ENCODE peak calls at places on chromosomes 7 and 10, in nine cellular contexts. K, D, E, B, S, T, P, U and M are unnamed samples.

GRCh38 chr7:117338020-117338419 is 15.2 kb upstream of the WNT2 start:
- DNase-seq in B (peak), U (no peak), P (no peak), D (no peak), E (peak), S (no peak), K (no peak), T (no peak), M (no peak)

GRCh38 chr7:129644634-129645230 is 33.2 kb downstream of the NRF1 start:
- DNase-seq in B (peak), T (peak), S (peak), E (peak), D (no peak), P (no peak), K (no peak), U (no peak), M (no peak)

GRCh38 chr7:91250706-91251105 is 13.5 kb upstream of the FZD1 start:
- DNase-seq in P (no peak), T (no peak), S (no peak), B (no peak), D (no peak), U (no peak), E (no peak), K (no peak), M (no peak)

GRCh38 chr10:49082767-49083166 is 32.6 kb downstream of the VSTM4 start:
- DNase-seq in S (no peak), B (no peak), E (no peak), K (no peak), T (no peak), P (no peak), U (no peak), D (no peak), M (no peak)

GRCh38 chr7:140209866-140210609 is 33.3 kb upstream of the KDM7A start:
- DNase-seq in P (no peak), D (peak), U (peak), B (no peak), T (no peak), K (peak), E (no peak), S (no peak), M (no peak)

GRCh38 chr7:16347461-16348192 is 73.7 kb downstream of the CRPPA start:
- DNase-seq in B (peak), D (no peak), K (no peak), E (peak), T (no peak), S (no peak), P (no peak), U (no peak), M (no peak)

GRCh38 chr10:110993024-110993693 is 73.8 kb downstream of the SHOC2 start:
- DNase-seq in T (peak), P (peak), B (peak), S (no peak), K (peak), D (no peak), U (peak), E (peak), M (no peak)

GRCh38 chr10:127467793-127468192 is 81.3 kb upstream of the NPS start:
- DNase-seq in U (no peak), P (no peak), S (no peak), T (no peak), E (no peak), K (no peak), D (no peak), B (no peak), M (no peak)

GRCh38 chr10:100103581-100103980 is 21.9 kb upstream of the CPN1 start:
- DNase-seq in E (no peak), B (peak), U (no peak), P (no peak), K (no peak), T (no peak), S (no peak), D (no peak), M (no peak)

GRCh38 chr10:77513783-77514331 is 123.8 kb downstream of the KCNMA1 start:
- DNase-seq in E (peak), P (no peak), S (no peak), D (peak), U (no peak), T (peak), K (no peak), B (peak), M (no peak)

GRCh38 chr7:157358041-157358752 is 21.4 kb downstream of the DNAJB6 start:
- DNase-seq in U (no peak), B (no peak), D (no peak), T (no peak), E (no peak), S (no peak), K (no peak), P (no peak), M (no peak)

GRCh38 chr7:122488241-122488640 is 183.7 kb upstream of the FEZF1 start:
- DNase-seq in P (no peak), S (no peak), B (no peak), U (no peak), K (no peak), E (no peak), D (no peak), T (no peak), M (no peak)

GRCh38 chr7:106476751-106477150 is 184.2 kb downstream of the CCDC71L start:
- DNase-seq in D (no peak), T (no peak), E (no peak), U (no peak), S (no peak), K (no peak), P (no peak), B (peak), M (no peak)

GRCh38 chr10:24184455-24184854 is 24.5 kb upstream of the KIAA1217 start:
- DNase-seq in B (no peak), U (no peak), T (no peak), D (no peak), P (no peak), S (no peak), E (no peak), K (no peak), M (no peak)

GRCh38 chr10:84933402-84933801 is 605.0 kb downstream of the CCSER2 start:
- DNase-seq in U (no peak), K (no peak), S (no peak), T (no peak), E (no peak), B (no peak), P (no peak), D (no peak), M (no peak)

GRCh38 chr10:122999347-122999746 is 9.2 kb downstream of the IKZF5 start:
- DNase-seq in D (no peak), P (no peak), E (no peak), S (no peak), U (no peak), T (no peak), K (no peak), B (peak), M (no peak)

GRCh38 chr10:62687230-62687748 is 117.2 kb upstream of the ADO start:
- DNase-seq in B (peak), D (no peak), E (peak), K (no peak), S (no peak), U (no peak), T (no peak), P (no peak), M (no peak)

GRCh38 chr7:157897686-157898085 is 560.9 kb downstream of the DNAJB6 start:
- DNase-seq in U (no peak), D (no peak), S (no peak), E (no peak), P (no peak), B (no peak), K (no peak), T (no peak), M (no peak)

GRCh38 chr7:36084485-36085091 is 68.5 kb upstream of the EEPD1 start:
- DNase-seq in D (no peak), E (peak), K (no peak), S (peak), T (no peak), B (peak), U (no peak), P (peak), M (peak)

GRCh38 chr10:47095211-47095610 is 184.0 kb downstream of the PTPN20 start:
- DNase-seq in B (no peak), S (no peak), U (no peak), K (no peak), D (no peak), T (no peak), P (no peak), E (no peak), M (no peak)

GRCh38 chr7:107138696-107139420 is 29.9 kb upstream of the HBP1 start:
- DNase-seq in B (peak), E (no peak), K (no peak), P (no peak), D (no peak), T (peak), S (no peak), U (no peak), M (no peak)

GRCh38 chr10:128569546-128569945 is 443.3 kb upstream of the MKI67 start:
- DNase-seq in K (no peak), U (no peak), D (no peak), S (no peak), B (no peak), T (no peak), E (no peak), P (no peak), M (no peak)

GRCh38 chr10:98879486-98879885 is 356.2 kb downstream of the HPSE2 start:
- DNase-seq in P (no peak), D (no peak), K (no peak), U (no peak), E (peak), T (no peak), S (no peak), B (peak), M (no peak)

GRCh38 chr7:70619130-70619529 is 512.8 kb upstream of the GALNT17 start:
- DNase-seq in B (no peak), U (no peak), E (no peak), S (no peak), D (no peak), T (no peak), K (no peak), P (no peak), M (no peak)

GRCh38 chr10:86960003-86960862 is 1.8 kb downstream of the SNCG start:
- DNase-seq in U (no peak), S (peak), P (no peak), T (no peak), B (peak), K (no peak), E (peak), D (peak), M (no peak)

GRCh38 chr10:102402512-102402896 is 7.0 kb downstream of the NFKB2 start:
- DNase-seq in S (no peak), E (no peak), B (no peak), T (no peak), D (no peak), P (no peak), U (no peak), K (no peak), M (no peak)

GRCh38 chr7:128003787-128004186 is 27.4 kb downstream of the LRRC4 start:
- DNase-seq in K (no peak), B (no peak), U (no peak), D (no peak), E (no peak), T (no peak), S (no peak), P (no peak), M (no peak)

GRCh38 chr10:118990326-118990725 is 39.2 kb upstream of the NANOS1 start:
- DNase-seq in B (no peak), S (no peak), D (no peak), P (no peak), T (no peak), U (no peak), E (no peak), K (no peak), M (no peak)

GRCh38 chr7:151624246-151624928 is 104.7 kb upstream of the RHEB start:
- DNase-seq in E (no peak), S (no peak), K (no peak), D (no peak), B (no peak), U (no peak), P (no peak), T (no peak), M (no peak)

GRCh38 chr10:13769926-13770325 is 183.2 kb downstream of the PRPF18 start:
- DNase-seq in T (no peak), S (no peak), K (no peak), U (no peak), P (no peak), B (peak), D (no peak), E (no peak), M (no peak)

GRCh38 chr7:19747740-19748339 is 25.6 kb downstream of the TMEM196 start:
- DNase-seq in P (no peak), D (no peak), U (no peak), S (peak), T (no peak), K (no peak), B (peak), E (peak), M (no peak)

GRCh38 chr7:7489546-7489945 is 46.1 kb downstream of the COL28A1 start:
- DNase-seq in B (no peak), K (no peak), U (no peak), P (no peak), D (no peak), S (peak), T (no peak), E (no peak), M (no peak)

GRCh38 chr7:36591643-36592042 is 132.7 kb downstream of the AOAH start:
- DNase-seq in T (no peak), E (no peak), S (no peak), B (no peak), K (no peak), D (no peak), P (no peak), U (no peak), M (no peak)

GRCh38 chr7:92425311-92425947 is 21.9 kb upstream of the GATAD1 start:
- DNase-seq in B (peak), P (no peak), E (no peak), T (no peak), D (no peak), K (no peak), U (no peak), S (no peak), M (no peak)

GRCh38 chr10:127649642-127650041 is 87.3 kb upstream of the FOXI2 start:
- DNase-seq in D (no peak), U (no peak), K (no peak), E (no peak), B (no peak), S (peak), P (no peak), T (no peak), M (no peak)

GRCh38 chr7:139771001-139771956 is 6.5 kb downstream of the HIPK2 start:
- DNase-seq in E (peak), U (no peak), K (no peak), S (no peak), P (peak), T (peak), B (peak), D (no peak), M (no peak)

GRCh38 chr7:134355925-134356324 is 39.2 kb upstream of the SLC35B4 start:
- DNase-seq in K (no peak), P (no peak), S (no peak), D (peak), E (no peak), B (no peak), U (no peak), T (no peak), M (no peak)